ENCODE peak calls at places on chromosomes 5 and 9, in eight cellular contexts. C, Z, D, W, G, R, J and V are unnamed samples.

GRCh38 chr5:119943148-119943547 is 313.8 kb downstream of the FAM170A start:
- DNase-seq in C (peak), Z (no peak), D (no peak), W (no peak), G (no peak), R (no peak), J (no peak), V (no peak)

GRCh38 chr9:114281421-114282103 is 41.3 kb upstream of the ORM1 start:
- DNase-seq in C (peak), Z (peak), D (no peak), W (peak), G (no peak), R (peak), J (no peak), V (no peak)

GRCh38 chr5:465591-466403 is 22.8 kb downstream of the EXOC3 start:
- DNase-seq in C (no peak), Z (peak), D (no peak), W (peak), G (no peak), R (no peak), J (no peak), V (peak)

GRCh38 chr5:72244862-72245371 is 75.1 kb downstream of the MRPS27 start:
- DNase-seq in C (peak), Z (no peak), D (no peak), W (no peak), G (peak), R (peak), J (no peak), V (no peak)

GRCh38 chr5:176832162-176832561 is 21.8 kb downstream of the UNC5A start:
- DNase-seq in C (no peak), Z (no peak), D (no peak), W (no peak), G (no peak), R (no peak), J (no peak), V (no peak)

GRCh38 chr5:51997908-51998307 is 614.7 kb downstream of the ISL1 start:
- DNase-seq in C (no peak), Z (no peak), D (no peak), W (no peak), G (no peak), R (no peak), J (no peak), V (no peak)

GRCh38 chr5:56861893-56862485 is 46.6 kb downstream of the MAP3K1 start:
- DNase-seq in C (no peak), Z (no peak), D (no peak), W (no peak), G (no peak), R (no peak), J (no peak), V (no peak)

GRCh38 chr9:129236441-129237145 is 58.5 kb upstream of the IER5L start:
- DNase-seq in C (no peak), Z (no peak), D (no peak), W (no peak), G (no peak), R (no peak), J (no peak), V (no peak)

GRCh38 chr5:176373100-176373818 is 8.0 kb downstream of the ARL10 start:
- DNase-seq in C (peak), Z (peak), D (no peak), W (no peak), G (peak), R (no peak), J (no peak), V (no peak)

GRCh38 chr5:125612356-125613149 is 810.7 kb upstream of the GRAMD2B start:
- DNase-seq in C (no peak), Z (peak), D (no peak), W (no peak), G (no peak), R (no peak), J (no peak), V (no peak)

GRCh38 chr5:44506561-44506960 is 117.3 kb upstream of the FGF10 start:
- DNase-seq in C (no peak), Z (no peak), D (no peak), W (no peak), G (no peak), R (no peak), J (no peak), V (no peak)

GRCh38 chr5:34652916-34653315 is 3.2 kb upstream of the RAI14 start:
- DNase-seq in C (peak), Z (no peak), D (no peak), W (no peak), G (no peak), R (no peak), J (no peak), V (no peak)

GRCh38 chr5:167916261-167916660 is 375.2 kb upstream of the WWC1 start:
- DNase-seq in C (no peak), Z (no peak), D (no peak), W (no peak), G (no peak), R (no peak), J (no peak), V (no peak)

GRCh38 chr5:38463634-38464521 is 92.6 kb downstream of the LIFR start:
- DNase-seq in C (peak), Z (peak), D (no peak), W (no peak), G (no peak), R (peak), J (peak), V (no peak)

GRCh38 chr5:117436846-117437245 is 862.2 kb upstream of the SEMA6A start:
- DNase-seq in C (no peak), Z (no peak), D (no peak), W (no peak), G (no peak), R (no peak), J (no peak), V (no peak)

GRCh38 chr5:117433841-117434240 is 859.2 kb upstream of the SEMA6A start:
- DNase-seq in C (no peak), Z (no peak), D (no peak), W (no peak), G (no peak), R (no peak), J (no peak), V (no peak)

GRCh38 chr5:117435203-117435602 is 860.6 kb upstream of the SEMA6A start:
- DNase-seq in C (no peak), Z (no peak), D (no peak), W (no peak), G (no peak), R (no peak), J (no peak), V (no peak)

GRCh38 chr5:117434266-117434665 is 859.6 kb upstream of the SEMA6A start:
- DNase-seq in C (no peak), Z (no peak), D (no peak), W (no peak), G (no peak), R (no peak), J (no peak), V (no peak)

GRCh38 chr5:117431091-117431490 is 856.5 kb upstream of the SEMA6A start:
- DNase-seq in C (no peak), Z (no peak), D (no peak), W (no peak), G (no peak), R (no peak), J (no peak), V (no peak)
- TF ChIP-seq POLR2A in C (no peak), Z (no peak), D (no peak), W (no peak), G (no peak), R (no peak), J (no peak), V (no peak)

GRCh38 chr5:88838500-88838899 is 44.5 kb downstream of the MEF2C start:
- DNase-seq in C (no peak), Z (no peak), D (no peak), W (no peak), G (no peak), R (no peak), J (no peak), V (no peak)
- H3K27ac ChIP-seq in C (no peak), Z (peak), D (no peak), W (no peak), G (peak), R (no peak), J (no peak), V (no peak)

GRCh38 chr9:12722131-12722530 is 28.9 kb downstream of the TYRP1 start:
- DNase-seq in C (no peak), Z (no peak), D (no peak), W (no peak), G (no peak), R (no peak), J (no peak), V (no peak)

GRCh38 chr9:12719431-12719830 is 26.2 kb downstream of the TYRP1 start:
- DNase-seq in C (peak), Z (no peak), D (no peak), W (no peak), G (no peak), R (peak), J (no peak), V (no peak)

GRCh38 chr9:12720551-12720950 is 27.4 kb downstream of the TYRP1 start:
- DNase-seq in C (no peak), Z (no peak), D (no peak), W (no peak), G (no peak), R (no peak), J (no peak), V (no peak)

GRCh38 chr9:12726795-12727194 is 33.6 kb downstream of the TYRP1 start:
- DNase-seq in C (no peak), Z (no peak), D (no peak), W (no peak), G (no peak), R (no peak), J (no peak), V (no peak)

GRCh38 chr9:12723409-12724028 is 30.3 kb downstream of the TYRP1 start:
- DNase-seq in C (peak), Z (no peak), D (no peak), W (no peak), G (no peak), R (peak), J (no peak), V (no peak)
- TF ChIP-seq CTCF in C (peak), Z (peak), D (peak), W (peak), G (no peak), R (peak), J (peak), V (peak)

DNA sequence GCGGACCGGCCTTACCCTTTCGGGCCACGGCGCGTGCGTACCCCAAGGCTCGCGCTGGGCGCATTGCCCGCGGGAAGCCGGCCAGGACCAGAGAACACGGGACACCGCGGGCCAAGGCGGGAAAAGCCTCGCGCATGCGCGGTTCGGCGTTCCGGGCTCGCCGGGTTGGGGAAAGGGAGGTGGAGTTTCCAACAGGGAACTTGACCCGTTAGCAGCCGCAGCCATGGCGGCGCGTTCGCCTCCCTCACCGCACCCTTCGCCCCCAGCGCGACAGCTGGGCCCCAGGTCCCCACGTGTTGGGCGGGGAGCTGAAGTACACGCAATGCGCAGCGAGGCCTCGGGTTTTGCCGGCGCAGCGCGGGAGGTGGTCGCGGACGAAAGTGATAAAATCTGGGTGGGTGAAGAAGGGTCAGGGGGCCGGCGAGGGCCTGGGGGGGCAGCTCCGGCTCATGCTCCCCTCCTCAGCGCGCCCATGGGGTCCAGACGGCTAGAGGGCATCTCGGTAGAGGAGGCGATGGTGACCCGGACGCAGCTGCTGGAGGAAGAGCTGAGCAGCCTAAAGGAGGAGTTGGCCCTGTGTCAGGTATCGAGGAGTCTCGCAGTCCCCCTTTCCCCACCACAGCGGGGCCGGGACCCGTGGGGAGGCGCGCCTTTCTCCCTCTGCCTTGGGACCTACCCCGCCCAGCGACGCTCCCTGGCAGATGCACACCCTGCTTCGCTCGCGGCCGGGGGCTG is at the start of gene CNTLN:
- DNase-seq in C (peak), Z (peak), D (peak), W (peak), G (no peak), R (peak), J (peak), V (peak)
- TF ChIP-seq POLR2A in C (peak), Z (peak), D (no peak), W (peak), G (no peak), R (peak), J (peak), V (no peak)

DNA sequence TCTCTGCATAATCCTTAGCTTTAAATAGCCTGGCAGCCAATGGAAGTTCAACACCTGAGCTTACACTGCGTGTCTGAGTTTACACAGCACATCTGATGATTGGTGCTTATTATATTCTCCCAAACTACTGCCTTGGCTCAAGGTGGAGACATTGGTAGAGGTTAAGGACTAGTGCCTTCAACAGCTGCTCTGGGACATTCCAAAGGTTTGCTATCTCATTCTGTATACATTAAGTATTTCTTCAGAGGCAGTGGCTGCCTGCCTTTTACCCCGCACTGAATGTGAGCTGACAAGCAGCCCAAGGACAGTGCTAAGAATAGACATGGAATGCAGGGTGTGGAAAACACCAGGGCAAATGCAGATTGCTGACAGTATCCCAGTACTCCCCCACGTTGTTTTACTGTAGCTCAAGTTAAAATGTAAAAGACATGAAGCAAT is 1.6 kb downstream of the HSPB3 start:
- DNase-seq in C (peak), Z (no peak), D (peak), W (no peak), G (peak), R (peak), J (no peak), V (no peak)
- H3K27ac ChIP-seq in C (peak), Z (peak), D (no peak), W (no peak), G (no peak), R (peak), J (peak), V (no peak)

GRCh38 chr5:2783223-2783622 is 31.7 kb upstream of the IRX2 start:
- DNase-seq in C (no peak), Z (no peak), D (no peak), W (no peak), G (no peak), R (no peak), J (no peak), V (no peak)
- TF ChIP-seq CTCF in C (no peak), Z (no peak), D (no peak), W (no peak), G (peak), R (no peak), J (no peak), V (no peak)

DNA sequence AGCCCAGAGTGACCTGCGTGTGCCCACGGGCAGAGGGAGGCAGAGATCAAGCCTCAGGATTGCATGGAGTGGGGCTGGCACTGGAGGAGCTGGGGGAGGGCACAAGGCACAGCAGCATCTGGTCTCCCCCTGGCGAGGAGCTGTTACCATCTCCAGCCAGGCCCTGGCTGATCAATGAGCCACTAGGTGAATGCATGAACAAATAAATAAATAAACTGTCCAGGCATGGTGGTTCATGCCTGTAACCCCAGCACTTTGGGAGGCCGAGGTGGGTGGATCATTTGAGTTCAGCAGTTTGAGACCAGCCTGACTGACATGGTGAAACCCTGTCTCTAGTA is 14.3 kb upstream of the PSMB7 start:
- DNase-seq in C (no peak), Z (no peak), D (no peak), W (peak), G (no peak), R (no peak), J (peak), V (no peak)
- TF ChIP-seq POLR2A in C (no peak), Z (no peak), D (no peak), W (no peak), G (no peak), R (no peak), J (no peak), V (no peak)

GRCh38 chr5:136799806-136800372 is 434.5 kb upstream of the TRPC7 start:
- DNase-seq in C (no peak), Z (no peak), D (no peak), W (no peak), G (no peak), R (no peak), J (peak), V (no peak)
- H3K27ac ChIP-seq in C (no peak), Z (no peak), D (no peak), W (no peak), G (no peak), R (no peak), J (no peak), V (no peak)

DNA sequence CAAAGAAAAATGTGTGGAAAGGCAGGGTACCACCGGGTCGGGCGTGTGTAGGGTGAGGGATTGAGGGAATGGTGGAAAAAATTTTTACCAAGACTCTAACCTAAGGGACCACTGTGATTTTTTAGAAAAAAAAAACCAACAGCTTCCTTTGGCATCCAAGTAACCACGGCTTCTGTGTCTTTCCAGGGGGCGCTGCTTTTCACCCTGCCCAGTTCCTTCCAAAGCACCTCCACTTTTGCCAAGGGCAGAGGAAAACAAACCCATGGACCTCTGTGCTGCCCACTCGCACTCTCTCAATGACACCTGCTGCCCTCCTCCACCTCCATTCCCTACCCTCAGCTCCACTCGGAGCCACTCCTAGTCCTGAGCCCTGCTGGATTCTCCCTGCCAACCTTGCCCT is 381.0 kb downstream of the ENC1 start:
- DNase-seq in C (no peak), Z (no peak), D (no peak), W (no peak), G (no peak), R (no peak), J (peak), V (no peak)
- TF ChIP-seq CTCF in C (no peak), Z (no peak), D (no peak), W (no peak), G (no peak), R (no peak), J (no peak), V (no peak)

GRCh38 chr9:131254107-131254491 is 22.2 kb downstream of the FAM78A start:
- DNase-seq in C (no peak), Z (no peak), D (no peak), W (no peak), G (no peak), R (no peak), J (no peak), V (no peak)
- TF ChIP-seq POLR2A in C (no peak), Z (no peak), D (no peak), W (no peak), G (no peak), R (no peak), J (no peak), V (no peak)